ENCODE peak calls at places on chromosomes 6 and 20, in eight cellular contexts. O is tibial artery; L is activated CD8-positive, alpha-beta memory T cell treated with anti-CD3 and anti-CD28 coated beads for 4 hours; M is psoas muscle; R is neural progenitor cell; W is endothelial cell; S is brain microvascular endothelial cell; P is glomerular endothelial cell. J is an unnamed sample.

GRCh38 chr6:2132416-2132815 is 113.0 kb downstream of the GMDS start:
- DNase-seq in S (no peak), R (no peak), W (no peak), O (no peak), P (no peak), M (no peak), L (no peak), J (no peak)

GRCh38 chr6:12014027-12014872 is 2.1 kb downstream of the HIVEP1 start:
- DNase-seq in O (no peak), R (no peak), W (no peak), P (no peak), M (no peak), S (peak; percentile 90), L (no peak), J (no peak)

GRCh38 chr6:101477436-101477835 is 83.9 kb downstream of the GRIK2 start:
- DNase-seq in S (no peak), W (no peak), L (no peak), R (no peak), O (no peak), P (no peak), M (no peak), J (no peak)

GRCh38 chr6:99514089-99514488 is 1.1 kb downstream of the USP45 start:
- DNase-seq in P (no peak), S (peak; percentile 15), M (no peak), O (no peak), W (no peak), L (no peak), R (peak; percentile 9), J (no peak)

GRCh38 chr6:153503810-153504209 is 372.7 kb upstream of the RGS17 start:
- DNase-seq in W (peak; percentile 5), P (no peak), O (no peak), R (peak; percentile 51), L (no peak), S (no peak), M (no peak), J (peak; percentile 2)

GRCh38 chr6:22079788-22080187 is 217.0 kb downstream of the PRL start:
- DNase-seq in P (no peak), W (no peak), M (no peak), O (no peak), R (no peak), S (peak; percentile 85), L (no peak), J (no peak)

GRCh38 chr6:43172127-43173007 is 1.3 kb downstream of the SRF start:
- DNase-seq in P (no peak), R (peak; percentile 58), M (peak; percentile 72), S (peak; percentile 10), O (peak; percentile 79), W (peak; percentile 49), L (no peak), J (peak; percentile 43)

GRCh38 chr20:14491436-14491835 is 154.0 kb upstream of the FLRT3 start:
- DNase-seq in W (no peak), M (no peak), S (no peak), L (no peak), P (no peak), R (no peak), O (no peak), J (no peak)

GRCh38 chr20:43534791-43535350 is 24.0 kb upstream of the SGK2 start:
- DNase-seq in O (peak; percentile 40), R (no peak), M (no peak), L (no peak), P (no peak), W (no peak), S (no peak), J (no peak)

GRCh38 chr20:18223399-18223798 is 64.9 kb upstream of the ZNF133 start:
- DNase-seq in L (no peak), M (no peak), R (no peak), P (no peak), S (no peak), W (no peak), O (no peak), J (no peak)

GRCh38 chr6:144659202-144659731 is 374.1 kb downstream of the UTRN start:
- DNase-seq in R (peak; percentile 85), L (no peak), M (no peak), W (peak; percentile 19), P (no peak), O (no peak), S (peak; percentile 58), J (no peak)

GRCh38 chr6:11146117-11146826 is 34.7 kb upstream of the ERVFRD-1 start:
- DNase-seq in M (no peak), R (no peak), P (no peak), L (no peak), S (no peak), W (no peak), O (no peak), J (no peak)

GRCh38 chr6:94196891-94197290 is 777.5 kb upstream of the EPHA7 start:
- DNase-seq in L (no peak), W (no peak), S (no peak), O (no peak), R (no peak), M (no peak), P (no peak), J (no peak)